ENCODE peak calls at places on chromosomes 6 and 20, in ten cellular contexts. W is bronchial epithelial cell; S is mammary epithelial cell; T is GM20000; K is heart left ventricle; B is IMR-90; J is MCF 10A; U is amniotic stem cell; C is tibial artery; P is naive thymus-derived CD8-positive, alpha-beta T cell. Q is an unnamed sample.

GRCh38 chr6:161544801-161545490 is 271.1 kb upstream of the AGPAT4 start:
- DNase-seq in W (no peak), S (no peak), T (no peak), K (no peak), B (no peak), J (no peak), U (no peak), C (no peak), P (no peak), Q (no peak)

GRCh38 chr6:37547564-37548061 is 47.9 kb upstream of the CCDC167 start:
- DNase-seq in W (peak; percentile 93), S (peak; percentile 91), T (no peak), K (no peak), B (peak; percentile 71), J (peak; percentile 97), U (no peak), C (no peak), P (no peak), Q (peak; percentile 91)

GRCh38 chr6:145756170-145756662 is 20.9 kb upstream of the EPM2A start:
- DNase-seq in W (peak; percentile 96), S (peak; percentile 96), T (no peak), K (no peak), B (peak; percentile 89), J (peak; percentile 96), U (peak; percentile 43), C (peak; percentile 70), P (no peak), Q (peak; percentile 95)

GRCh38 chr6:31752739-31753319 is 9.6 kb upstream of the SAPCD1 start:
- DNase-seq in W (peak; percentile 83), S (peak; percentile 52), T (no peak), K (no peak), B (peak; percentile 90), J (peak; percentile 60), U (peak; percentile 33), C (no peak), P (no peak), Q (peak; percentile 80)

GRCh38 chr6:11236351-11236750 is 3.9 kb upstream of the NEDD9 start:
- DNase-seq in W (peak; percentile 93), S (no peak), T (peak; percentile 64), K (no peak), B (no peak), J (no peak), U (no peak), C (no peak), P (no peak), Q (peak; percentile 74)

GRCh38 chr6:156449569-156449968 is 327.6 kb upstream of the ARID1B start:
- DNase-seq in W (no peak), S (no peak), T (no peak), K (no peak), B (no peak), J (no peak), U (no peak), C (no peak), P (no peak), Q (no peak)

GRCh38 chr6:27250955-27251671 is 3.6 kb downstream of the PRSS16 start:
- DNase-seq in W (peak; percentile 82), S (peak; percentile 88), T (peak; percentile 87), K (no peak), B (no peak), J (peak; percentile 94), U (no peak), C (peak; percentile 74), P (peak; percentile 25), Q (peak; percentile 94)

GRCh38 chr6:116263353-116263752 is 9.5 kb upstream of the TSPYL4 start:
- DNase-seq in W (no peak), S (no peak), T (no peak), K (no peak), B (no peak), J (no peak), U (no peak), C (no peak), P (no peak), Q (no peak)

GRCh38 chr6:37624606-37625574 is 72.8 kb downstream of the MDGA1 start:
- DNase-seq in W (peak; percentile 58), S (peak; percentile 67), T (no peak), K (peak; percentile 35), B (no peak), J (peak; percentile 70), U (no peak), C (no peak), P (no peak), Q (peak; percentile 74)

GRCh38 chr20:15992564-15992963 is 580.7 kb downstream of the KIF16B start:
- DNase-seq in W (peak; percentile 48), S (peak; percentile 49), T (no peak), K (no peak), B (no peak), J (peak; percentile 16), U (no peak), C (no peak), P (no peak), Q (peak; percentile 4)

GRCh38 chr6:12363651-12364381 is 73.7 kb downstream of the EDN1 start:
- DNase-seq in W (no peak), S (no peak), T (peak; percentile 54), K (no peak), B (no peak), J (no peak), U (no peak), C (no peak), P (no peak), Q (no peak)

Q was measured in epithelial cell of esophagus.